ENCODE peak calls at places on chromosome 10, in six cellular contexts. N is GM23248; I is DND-41; C is heart left ventricle; B is neuronal stem cell; V is effector memory CD4-positive, alpha-beta T cell. L is an unnamed sample.

GRCh38 chr10:94133239-94133638 is 139.5 kb downstream of the PLCE1 start:
- DNase-seq in V (no peak), I (no peak), B (no peak), C (peak; percentile 90), N (no peak), L (no peak)

GRCh38 chr10:26528048-26528447 is 89.9 kb downstream of the APBB1IP start:
- DNase-seq in C (no peak), I (no peak), B (no peak), N (no peak), V (no peak), L (no peak)

GRCh38 chr10:62230344-62231138 is 38.1 kb downstream of the RTKN2 start:
- DNase-seq in I (no peak), N (peak; percentile 35), V (no peak), C (no peak), B (no peak), L (no peak)

GRCh38 chr10:533611-534566 is 155.6 kb downstream of the DIP2C start:
- DNase-seq in N (no peak), I (no peak), C (no peak), B (no peak), V (no peak), L (no peak)

GRCh38 chr10:44990302-44990655 is 10.4 kb upstream of the ZNF22 start:
- DNase-seq in C (no peak), B (peak; percentile 27), V (no peak), N (no peak), I (no peak), L (no peak)

GRCh38 chr10:106551501-106551900 is 613.0 kb downstream of the SORCS1 start:
- DNase-seq in C (no peak), N (no peak), B (no peak), V (no peak), I (no peak), L (no peak)

GRCh38 chr10:62093863-62094291 is 174.8 kb downstream of the RTKN2 start:
- DNase-seq in C (no peak), V (no peak), B (no peak), I (no peak), N (peak; percentile 69), L (no peak)

GRCh38 chr10:56763090-56763489 is 402.0 kb upstream of the ZWINT start:
- DNase-seq in C (no peak), N (no peak), B (no peak), V (no peak), I (no peak), L (no peak)

GRCh38 chr10:119090968-119091367 is 10.4 kb upstream of the EIF3A start:
- DNase-seq in C (no peak), I (no peak), V (peak; percentile 51), N (peak; percentile 90), B (no peak), L (peak; percentile 35)

GRCh38 chr10:5616871-5617270 is 49.5 kb downstream of the ASB13 start:
- DNase-seq in N (peak; percentile 10), C (no peak), B (no peak), I (no peak), V (no peak), L (no peak)
- H3K4me1 ChIP-seq in N (peaks cover 36% of the 10 kb centered on the region), C (no peaks in the 10 kb centered on the region), B (peaks cover 13% of the 10 kb centered on the region), I (no peaks in the 10 kb centered on the region), V (no peaks in the 10 kb centered on the region), L (no peaks in the 10 kb centered on the region)

GRCh38 chr10:70352401-70353097 is 29.9 kb downstream of the LRRC20 start:
- DNase-seq in V (no peak), I (no peak), N (no peak), C (peak; percentile 6), B (no peak), L (no peak)
- H3K4me1 ChIP-seq in V (peaks cover 4% of the 10 kb centered on the region), I (no peaks in the 10 kb centered on the region), N (peaks cover 4% of the 10 kb centered on the region), C (no peaks in the 10 kb centered on the region), B (peaks cover 2% of the 10 kb centered on the region), L (no peaks in the 10 kb centered on the region)

GRCh38 chr10:7494034-7494433 is 83.2 kb upstream of the SFMBT2 start:
- DNase-seq in C (no peak), V (no peak), B (no peak), I (no peak), N (no peak), L (no peak)
- H3K4me1 ChIP-seq in C (no peaks in the 10 kb centered on the region), V (peaks cover 8% of the 10 kb centered on the region), B (no peaks in the 10 kb centered on the region), I (peaks cover 43% of the 10 kb centered on the region), N (no peaks in the 10 kb centered on the region), L (peaks cover 21% of the 10 kb centered on the region)

GRCh38 chr10:4064489-4064888 is 279.5 kb upstream of the KLF6 start:
- DNase-seq in V (no peak), I (no peak), B (no peak), N (no peak), C (no peak), L (no peak)
- H3K4me1 ChIP-seq in V (peaks cover 32% of the 10 kb centered on the region), I (peaks cover 26% of the 10 kb centered on the region), B (no peaks in the 10 kb centered on the region), N (peaks cover 44% of the 10 kb centered on the region), C (peaks cover 4% of the 10 kb centered on the region), L (peaks cover 7% of the 10 kb centered on the region)

GRCh38 chr10:48384699-48384982 is 78.2 kb downstream of the MAPK8 start:
- DNase-seq in C (no peak), V (no peak), I (no peak), B (no peak), N (no peak), L (no peak)

GRCh38 chr10:48383393-48383792 is 76.9 kb downstream of the MAPK8 start:
- DNase-seq in B (no peak), I (no peak), N (no peak), V (no peak), C (no peak), L (no peak)

GRCh38 chr10:48378675-48379074 is 72.2 kb downstream of the MAPK8 start:
- DNase-seq in C (no peak), V (no peak), I (no peak), B (no peak), N (no peak), L (no peak)

GRCh38 chr10:48382982-48383381 is 76.5 kb downstream of the MAPK8 start:
- DNase-seq in N (no peak), B (no peak), V (no peak), I (no peak), C (no peak), L (no peak)

DNA sequence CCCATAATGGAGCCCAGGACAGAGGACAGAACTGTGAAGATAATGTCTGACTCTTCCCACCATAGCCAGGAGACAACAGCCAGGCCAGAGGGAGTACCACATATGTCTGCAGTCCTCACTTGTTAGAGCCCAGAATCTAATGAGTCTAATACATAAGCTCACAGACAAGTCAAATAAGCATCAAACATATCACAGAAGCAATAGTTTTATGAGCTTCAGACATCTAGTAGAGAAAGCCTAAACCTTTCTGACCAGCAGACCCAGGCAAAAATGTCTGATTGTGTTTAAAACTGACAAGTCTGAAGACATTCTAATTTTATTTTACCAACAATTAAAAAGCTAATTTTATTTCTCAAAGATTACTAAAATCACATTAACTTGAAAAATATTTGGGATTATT is 75.5 kb downstream of the MAPK8 start:
- DNase-seq in I (no peak), V (no peak), C (no peak), N (no peak), B (no peak), L (no peak)
- H3K4me1 ChIP-seq in I (no peaks in the 10 kb centered on the region), V (no peaks in the 10 kb centered on the region), C (no peaks in the 10 kb centered on the region), N (peaks cover 15% of the 10 kb centered on the region), B (no peaks in the 10 kb centered on the region), L (no peaks in the 10 kb centered on the region)

L was measured in CD8-positive, alpha-beta T cell.